ENCODE peak calls at places on chromosomes 1 and 21, in five cellular contexts. T, C, V, Q and I are unnamed samples.

GRCh38 chr1:213057264-213058059 is 6.4 kb downstream of the RPS6KC1 start:
- DNase-seq in T (no peak), C (no peak), V (no peak), Q (no peak), I (no peak)

GRCh38 chr1:159532922-159533321 is 2.9 kb downstream of the OR10J5 start:
- DNase-seq in T (no peak), C (no peak), V (no peak), Q (no peak), I (no peak)

GRCh38 chr1:32890516-32891240 is 4.4 kb downstream of the HPCA start:
- DNase-seq in T (no peak), C (no peak), V (no peak), Q (no peak), I (no peak)

GRCh38 chr1:221687731-221688487 is 54.0 kb downstream of the DUSP10 start:
- DNase-seq in T (no peak), C (no peak), V (peak), Q (no peak), I (no peak)

GRCh38 chr21:15319727-15320126 is 254.9 kb upstream of the NRIP1 start:
- DNase-seq in T (no peak), C (no peak), V (no peak), Q (no peak), I (no peak)

GRCh38 chr1:163168053-163168452 is 34.7 kb downstream of the RGS5 start:
- DNase-seq in T (peak), C (no peak), V (peak), Q (no peak), I (no peak)

GRCh38 chr1:53328009-53328489 is at the start of gene LRP8:
- DNase-seq in T (peak), C (peak), V (peak), Q (peak), I (peak)

GRCh38 chr1:111738436-111739221 is 566 bp downstream of the INKA2 start:
- DNase-seq in T (peak), C (peak), V (peak), Q (peak), I (peak)

GRCh38 chr1:155706101-155706619 is 17.3 kb downstream of the DAP3 start:
- DNase-seq in T (peak), C (peak), V (peak), Q (no peak), I (no peak)

GRCh38 chr1:93814059-93814794 is 64.8 kb downstream of the DNTTIP2 start:
- DNase-seq in T (peak), C (peak), V (peak), Q (no peak), I (peak)

GRCh38 chr1:3954391-3955160 is 54.5 kb upstream of the C1orf174 start:
- DNase-seq in T (no peak), C (no peak), V (no peak), Q (no peak), I (no peak)

GRCh38 chr1:156652992-156653355 is 11.1 kb downstream of the BCAN start:
- DNase-seq in T (no peak), C (no peak), V (no peak), Q (no peak), I (no peak)

GRCh38 chr1:6795203-6795602 is 9.9 kb downstream of the CAMTA1 start:
- DNase-seq in T (no peak), C (no peak), V (no peak), Q (no peak), I (no peak)

GRCh38 chr1:6795661-6796060 is 10.4 kb downstream of the CAMTA1 start:
- DNase-seq in T (peak), C (no peak), V (peak), Q (no peak), I (no peak)

GRCh38 chr1:6794164-6794563 is 8.9 kb downstream of the CAMTA1 start:
- DNase-seq in T (peak), C (peak), V (peak), Q (no peak), I (no peak)

GRCh38 chr1:6799499-6799898 is 14.2 kb downstream of the CAMTA1 start:
- DNase-seq in T (peak), C (no peak), V (no peak), Q (no peak), I (no peak)

DNA sequence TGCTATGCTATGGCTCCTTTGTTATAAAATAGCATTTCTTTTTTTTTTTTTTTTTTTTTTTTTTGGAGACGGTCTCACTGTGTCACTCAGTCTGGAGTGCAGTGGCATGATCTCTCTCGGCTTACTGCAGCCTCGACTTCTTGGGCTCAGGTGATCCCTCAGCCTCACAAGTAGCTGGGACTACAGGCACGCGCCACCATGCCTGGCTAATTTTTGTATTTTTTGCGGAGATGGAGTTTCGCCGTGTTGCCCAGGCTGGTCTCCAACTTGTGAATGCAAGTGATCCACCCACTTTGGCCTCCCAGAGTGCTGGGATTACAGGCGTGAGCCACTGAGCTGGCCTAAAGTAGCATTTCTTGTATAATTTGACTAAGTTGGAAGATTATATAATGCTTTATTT is 10.8 kb downstream of the CAMTA1 start:
- DNase-seq in T (no peak), C (no peak), V (peak), Q (no peak), I (no peak)
- TF ChIP-seq CTCF in T (no peak), C (no peak), V (no peak), Q (no peak), I (no peak)

GRCh38 chr1:195105281-195105680 is 1503.0 kb downstream of the KCNT2 start:
- DNase-seq in T (no peak), C (no peak), V (no peak), Q (no peak), I (no peak)
- TF ChIP-seq CTCF in T (no peak), C (no peak), V (peak), Q (no peak), I (no peak)

GRCh38 chr1:167750641-167751040 is 28.9 kb downstream of the MPZL1 start:
- DNase-seq in T (no peak), C (no peak), V (no peak), Q (no peak), I (no peak)

GRCh38 chr1:167757433-167758309 is 35.9 kb downstream of the MPZL1 start:
- DNase-seq in T (no peak), C (no peak), V (no peak), Q (no peak), I (no peak)

GRCh38 chr1:167752219-167752985 is 30.6 kb downstream of the MPZL1 start:
- DNase-seq in T (peak), C (no peak), V (peak), Q (no peak), I (no peak)

GRCh38 chr1:167756760-167757405 is 35.1 kb downstream of the MPZL1 start:
- DNase-seq in T (peak), C (peak), V (peak), Q (peak), I (no peak)

DNA sequence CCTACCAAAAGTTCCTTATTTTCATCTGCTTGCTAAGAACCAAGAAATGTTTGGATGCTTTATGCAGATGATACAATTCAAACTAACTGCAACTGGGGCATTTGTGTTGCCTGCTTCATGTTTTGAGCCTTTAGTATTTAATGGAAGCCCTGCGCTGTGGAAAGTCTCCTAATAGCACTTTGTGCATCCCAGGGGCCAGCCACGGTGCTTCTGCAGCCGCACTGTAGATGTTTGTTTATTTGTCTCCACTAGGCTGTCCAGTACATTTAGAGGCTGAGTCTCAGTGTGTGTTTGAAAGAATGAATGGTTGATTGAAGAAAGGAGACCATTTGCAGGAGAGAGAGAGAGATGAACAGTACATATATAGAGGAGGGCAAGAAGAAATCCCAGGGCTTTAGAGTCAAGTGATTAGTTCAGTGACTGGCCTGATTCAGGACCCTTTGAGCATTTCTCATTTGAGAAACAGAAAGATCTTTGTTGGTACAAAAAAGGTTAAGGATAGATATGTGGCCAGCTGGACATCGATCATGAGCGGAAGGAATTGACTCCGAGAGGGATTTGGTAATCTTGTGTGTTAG is 33.9 kb downstream of the MPZL1 start:
- DNase-seq in T (no peak), C (no peak), V (no peak), Q (no peak), I (no peak)
- TF ChIP-seq CTCF in T (no peak), C (no peak), V (no peak), Q (no peak), I (no peak)

GRCh38 chr1:27392778-27393635 is 585 bp downstream of the GPR3 start:
- DNase-seq in T (no peak), C (peak), V (no peak), Q (no peak), I (no peak)
- TF ChIP-seq CTCF in T (peak), C (peak), V (peak), Q (no peak), I (no peak)

GRCh38 chr1:166975361-166976129 is at the start of gene ILDR2:
- DNase-seq in T (peak), C (peak), V (peak), Q (peak), I (peak)
- TF ChIP-seq CTCF in T (peak), C (no peak), V (no peak), Q (no peak), I (no peak)

DNA sequence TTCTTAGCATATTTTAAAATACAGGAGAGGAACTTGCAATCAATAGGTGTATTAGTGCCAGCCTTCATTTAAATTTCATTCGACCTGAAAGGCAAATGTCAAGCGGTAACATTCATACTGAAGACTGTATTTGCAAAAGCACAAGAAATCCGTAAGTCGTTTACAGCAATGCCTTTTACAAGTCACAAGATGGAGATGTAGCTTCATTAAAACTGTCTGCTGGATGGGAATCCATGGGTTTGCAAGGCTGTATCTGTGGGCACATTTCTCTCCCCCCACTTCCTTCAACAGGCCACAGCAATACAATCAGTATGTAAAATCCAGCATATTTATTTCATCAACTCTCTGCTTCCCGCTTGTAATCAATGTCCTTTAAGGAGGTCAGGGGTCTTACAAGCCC is 147.1 kb downstream of the SLC45A1 start:
- DNase-seq in T (peak), C (peak), V (no peak), Q (no peak), I (no peak)
- TF ChIP-seq CTCF in T (peak), C (no peak), V (peak), Q (no peak), I (no peak)

GRCh38 chr21:44487831-44488230 is 32.5 kb downstream of the LRRC3 start:
- DNase-seq in T (peak), C (peak), V (no peak), Q (no peak), I (peak)
- TF ChIP-seq CTCF in T (peak), C (peak), V (peak), Q (no peak), I (peak)